ENCODE peak calls at places on chromosomes 4 and X, in four cellular contexts. F, R, E and O are unnamed samples.

GRCh38 chr4:140098481-140099132 is 55.4 kb downstream of the MAML3 start:
- DNase-seq in R (no peak), E (peak), F (peak), O (peak)

GRCh38 chrX:47458528-47458927 is 24.5 kb downstream of the ZNF41 start:
- DNase-seq in R (no peak), F (no peak), E (no peak), O (no peak)

GRCh38 chrX:10171291-10171690 is 14.5 kb downstream of the CLCN4 start:
- DNase-seq in F (no peak), R (no peak), E (no peak), O (no peak)

GRCh38 chr4:656651-657337 is 17.3 kb downstream of the ATP5ME start:
- DNase-seq in E (no peak), R (no peak), F (no peak), O (no peak)

GRCh38 chr4:162461952-162462351 is 298.2 kb upstream of the FSTL5 start:
- DNase-seq in R (no peak), F (peak), E (no peak), O (peak)

GRCh38 chr4:114562176-114562904 is 36.3 kb upstream of the UGT8 start:
- DNase-seq in E (no peak), R (no peak), F (no peak), O (no peak)

GRCh38 chr4:58357947-58358346 is 1247.8 kb upstream of the IGFBP7 start:
- DNase-seq in R (no peak), F (no peak), E (no peak), O (no peak)

GRCh38 chr4:153151535-153152452 is 52.4 kb upstream of the TRIM2 start:
- DNase-seq in R (peak), E (peak), F (peak), O (peak)

GRCh38 chr4:73715659-73716058 is 24.7 kb upstream of the CXCL8 start:
- DNase-seq in R (no peak), F (no peak), E (no peak), O (no peak)

GRCh38 chrX:70313503-70313902 is 23.6 kb downstream of the KIF4A start:
- DNase-seq in E (peak), F (peak), R (no peak), O (peak)

GRCh38 chrX:15645266-15645665 is 19.3 kb downstream of the CLTRN start:
- DNase-seq in E (no peak), R (no peak), F (no peak), O (no peak)

GRCh38 chr4:105305019-105305836 is 158.6 kb downstream of the TET2 start:
- DNase-seq in F (no peak), R (no peak), E (no peak), O (no peak)

GRCh38 chr4:118076958-118077766 is 42.9 kb downstream of the NDST3 start:
- DNase-seq in F (peak), E (peak), R (no peak), O (peak)

GRCh38 chrX:130884627-130885026 is 18.4 kb downstream of the ENOX2 start:
- DNase-seq in E (no peak), F (no peak), R (no peak), O (no peak)

GRCh38 chrX:39427492-39428289 is 626.4 kb downstream of the MID1IP1 start:
- DNase-seq in E (peak), R (no peak), F (peak), O (peak)

GRCh38 chr4:9988349-9988748 is 32.9 kb downstream of the SLC2A9 start:
- DNase-seq in E (no peak), R (no peak), F (no peak), O (peak)

GRCh38 chr4:68342139-68342538 is 7.8 kb downstream of the YTHDC1 start:
- DNase-seq in F (peak), E (peak), R (no peak), O (peak)

GRCh38 chrX:136021160-136021559 is 35.9 kb downstream of the SLC9A6 start:
- DNase-seq in F (no peak), E (no peak), R (no peak), O (no peak)

GRCh38 chr4:183499797-183500196 is 5.1 kb upstream of the ING2 start:
- DNase-seq in E (no peak), F (no peak), R (no peak), O (no peak)

GRCh38 chr4:10173039-10173753 is 56.6 kb upstream of the WDR1 start:
- DNase-seq in R (no peak), E (no peak), F (no peak), O (no peak)

GRCh38 chr4:173930329-173930967 is 353.0 kb downstream of the FBXO8 start:
- DNase-seq in E (no peak), R (no peak), F (no peak), O (no peak)

GRCh38 chr4:7778524-7779193 is 161.0 kb downstream of the AFAP1 start:
- DNase-seq in R (no peak), E (peak), F (peak), O (peak)

GRCh38 chrX:12002876-12003275 is 135.4 kb upstream of the FRMPD4 start:
- DNase-seq in E (no peak), F (no peak), R (no peak), O (no peak)

GRCh38 chrX:143623657-143624056 is 12.2 kb downstream of the SLITRK4 start:
- DNase-seq in R (no peak), F (no peak), E (no peak), O (no peak)

GRCh38 chr4:169573889-169574288 is 38.5 kb downstream of the NEK1 start:
- DNase-seq in R (no peak), F (no peak), E (no peak), O (no peak)

GRCh38 chrX:154603438-154604430 is 15.3 kb downstream of the CTAG1B start:
- DNase-seq in F (peak), E (peak), R (peak), O (peak)